ENCODE peak calls at places on chromosomes 16 and 17, in five cellular contexts. I is NCI-H2081, A is AG04449, H is EL, E is A172. R is an unnamed sample.

GRCh38 chr17:64358261-64358788 is 32.3 kb downstream of the PECAM1 start:
- DNase-seq in I (peak), A (no peak), H (peak), E (no peak), R (no peak)

GRCh38 chr17:74646231-74646630 is 22.7 kb upstream of the CD300E start:
- DNase-seq in I (no peak), A (no peak), H (peak), E (peak), R (no peak)

GRCh38 chr17:77451894-77452852 is 311.4 kb downstream of the SEC14L1 start:
- DNase-seq in A (no peak), H (peak), E (no peak), I (no peak), R (no peak)

GRCh38 chr16:66247516-66248089 is 118.9 kb upstream of the CDH5 start:
- DNase-seq in H (no peak), E (no peak), A (no peak), I (no peak), R (no peak)

GRCh38 chr16:65657051-65657450 is 535.2 kb upstream of the CDH11 start:
- DNase-seq in H (no peak), A (no peak), I (no peak), E (peak), R (no peak)

GRCh38 chr17:9676742-9677387 is 31.5 kb downstream of the USP43 start:
- DNase-seq in E (peak), A (no peak), I (no peak), H (peak), R (no peak)

GRCh38 chr17:40538019-40538935 is 27.0 kb downstream of the CCR7 start:
- DNase-seq in I (no peak), H (peak), E (peak), A (no peak), R (no peak)

GRCh38 chr16:49644143-49644460 is 211.8 kb downstream of the ZNF423 start:
- DNase-seq in E (peak), I (no peak), H (peak), A (no peak), R (no peak)

GRCh38 chr17:39791296-39791992 is 53.7 kb downstream of the GRB7 start:
- DNase-seq in H (no peak), A (no peak), I (no peak), E (no peak), R (no peak)

GRCh38 chr17:1690544-1691221 is 6.0 kb upstream of the PRPF8 start:
- DNase-seq in H (no peak), I (no peak), A (no peak), E (no peak), R (no peak)

GRCh38 chr16:49635591-49636581 is 220.0 kb downstream of the ZNF423 start:
- DNase-seq in E (no peak), H (no peak), A (no peak), I (no peak), R (no peak)

R was measured in T-helper 17 cell.